ENCODE peak calls at places on chromosomes 3 and 15, in four cellular contexts. One of them, this sample, is unnamed.

GRCh38 chr3:61521229-61521628 is 40.1 kb upstream of the PTPRG start:
- DNase-seq in endothelial cell: no peak
- DNase-seq in foreskin keratinocyte: no peak
- DNase-seq in activated T-cell treated with anti-CD3 and anti-CD28 coated beads, Interleukin-2, amount 50 U/mL, for 72 hours: peak
- DNase-seq in this sample: no peak

GRCh38 chr15:43067717-43068461 is 37.9 kb downstream of the UBR1 start:
- DNase-seq in activated T-cell treated with anti-CD3 and anti-CD28 coated beads, Interleukin-2, amount 50 U/mL, for 72 hours: peak
- DNase-seq in foreskin keratinocyte: peak
- DNase-seq in endothelial cell: no peak
- DNase-seq in this sample: no peak

GRCh38 chr3:194281766-194282165 is 69.4 kb downstream of the CPN2 start:
- DNase-seq in endothelial cell: no peak
- DNase-seq in foreskin keratinocyte: no peak
- DNase-seq in activated T-cell treated with anti-CD3 and anti-CD28 coated beads, Interleukin-2, amount 50 U/mL, for 72 hours: no peak
- DNase-seq in this sample: no peak

GRCh38 chr3:179558742-179559364 is 3.9 kb upstream of the ACTL6A start:
- DNase-seq in activated T-cell treated with anti-CD3 and anti-CD28 coated beads, Interleukin-2, amount 50 U/mL, for 72 hours: peak
- DNase-seq in endothelial cell: peak
- DNase-seq in foreskin keratinocyte: peak
- DNase-seq in this sample: peak

GRCh38 chr3:32106132-32106928 is at the start of gene GPD1L:
- DNase-seq in activated T-cell treated with anti-CD3 and anti-CD28 coated beads, Interleukin-2, amount 50 U/mL, for 72 hours: peak
- DNase-seq in foreskin keratinocyte: peak
- DNase-seq in endothelial cell: peak
- DNase-seq in this sample: peak

GRCh38 chr3:7290062-7290825 is 429.3 kb downstream of the GRM7 start:
- DNase-seq in endothelial cell: no peak
- DNase-seq in foreskin keratinocyte: no peak
- DNase-seq in activated T-cell treated with anti-CD3 and anti-CD28 coated beads, Interleukin-2, amount 50 U/mL, for 72 hours: no peak
- DNase-seq in this sample: no peak

GRCh38 chr3:45606991-45607712 is 12.6 kb downstream of the LIMD1 start:
- DNase-seq in endothelial cell: no peak
- DNase-seq in activated T-cell treated with anti-CD3 and anti-CD28 coated beads, Interleukin-2, amount 50 U/mL, for 72 hours: no peak
- DNase-seq in foreskin keratinocyte: no peak
- DNase-seq in this sample: no peak

GRCh38 chr3:71585126-71585525 is 1.6 kb upstream of the FOXP1 start:
- DNase-seq in activated T-cell treated with anti-CD3 and anti-CD28 coated beads, Interleukin-2, amount 50 U/mL, for 72 hours: no peak
- DNase-seq in foreskin keratinocyte: no peak
- DNase-seq in endothelial cell: no peak
- DNase-seq in this sample: no peak

GRCh38 chr3:149245738-149246451 is 24.3 kb upstream of the CP start:
- DNase-seq in foreskin keratinocyte: peak
- DNase-seq in endothelial cell: no peak
- DNase-seq in activated T-cell treated with anti-CD3 and anti-CD28 coated beads, Interleukin-2, amount 50 U/mL, for 72 hours: no peak
- DNase-seq in this sample: no peak

GRCh38 chr15:33580526-33580925 is 269.8 kb downstream of the RYR3 start:
- DNase-seq in activated T-cell treated with anti-CD3 and anti-CD28 coated beads, Interleukin-2, amount 50 U/mL, for 72 hours: no peak
- DNase-seq in foreskin keratinocyte: peak
- DNase-seq in endothelial cell: no peak
- DNase-seq in this sample: no peak

GRCh38 chr15:67762610-67763368 is 62.5 kb upstream of the SKOR1 start:
- DNase-seq in activated T-cell treated with anti-CD3 and anti-CD28 coated beads, Interleukin-2, amount 50 U/mL, for 72 hours: peak
- DNase-seq in endothelial cell: no peak
- DNase-seq in foreskin keratinocyte: no peak
- DNase-seq in this sample: no peak

GRCh38 chr15:87816016-87816415 is 440.5 kb downstream of the NTRK3 start:
- DNase-seq in foreskin keratinocyte: no peak
- DNase-seq in activated T-cell treated with anti-CD3 and anti-CD28 coated beads, Interleukin-2, amount 50 U/mL, for 72 hours: no peak
- DNase-seq in endothelial cell: no peak
- DNase-seq in this sample: no peak

GRCh38 chr3:47041114-47041513 is 61.6 kb downstream of the NBEAL2 start:
- DNase-seq in activated T-cell treated with anti-CD3 and anti-CD28 coated beads, Interleukin-2, amount 50 U/mL, for 72 hours: no peak
- DNase-seq in endothelial cell: no peak
- DNase-seq in foreskin keratinocyte: no peak
- DNase-seq in this sample: no peak

GRCh38 chr3:188553569-188553968 is 399.6 kb downstream of the LPP start:
- DNase-seq in endothelial cell: no peak
- DNase-seq in foreskin keratinocyte: no peak
- DNase-seq in activated T-cell treated with anti-CD3 and anti-CD28 coated beads, Interleukin-2, amount 50 U/mL, for 72 hours: peak
- DNase-seq in this sample: no peak

GRCh38 chr15:50355980-50356379 is 982 bp upstream of the GABPB1 start:
- DNase-seq in foreskin keratinocyte: no peak
- DNase-seq in activated T-cell treated with anti-CD3 and anti-CD28 coated beads, Interleukin-2, amount 50 U/mL, for 72 hours: no peak
- DNase-seq in endothelial cell: no peak
- DNase-seq in this sample: no peak

GRCh38 chr15:49987198-49987785 is 131.7 kb downstream of the ATP8B4 start:
- DNase-seq in endothelial cell: no peak
- DNase-seq in activated T-cell treated with anti-CD3 and anti-CD28 coated beads, Interleukin-2, amount 50 U/mL, for 72 hours: no peak
- DNase-seq in foreskin keratinocyte: no peak
- DNase-seq in this sample: no peak

GRCh38 chr3:40780341-40780800 is 255.6 kb downstream of the ZNF621 start:
- DNase-seq in activated T-cell treated with anti-CD3 and anti-CD28 coated beads, Interleukin-2, amount 50 U/mL, for 72 hours: no peak
- DNase-seq in foreskin keratinocyte: peak
- DNase-seq in endothelial cell: peak
- DNase-seq in this sample: no peak

GRCh38 chr15:86229306-86229705 is 149.6 kb downstream of the AGBL1 start:
- DNase-seq in foreskin keratinocyte: no peak
- DNase-seq in activated T-cell treated with anti-CD3 and anti-CD28 coated beads, Interleukin-2, amount 50 U/mL, for 72 hours: no peak
- DNase-seq in endothelial cell: no peak
- DNase-seq in this sample: no peak

GRCh38 chr3:107767897-107768605 is 245.3 kb downstream of the BBX start:
- DNase-seq in foreskin keratinocyte: no peak
- DNase-seq in activated T-cell treated with anti-CD3 and anti-CD28 coated beads, Interleukin-2, amount 50 U/mL, for 72 hours: no peak
- DNase-seq in endothelial cell: no peak
- DNase-seq in this sample: no peak

GRCh38 chr3:16512435-16513140 is 911 bp downstream of the RFTN1 start:
- DNase-seq in foreskin keratinocyte: peak
- DNase-seq in activated T-cell treated with anti-CD3 and anti-CD28 coated beads, Interleukin-2, amount 50 U/mL, for 72 hours: peak
- DNase-seq in endothelial cell: peak
- DNase-seq in this sample: peak

GRCh38 chr3:27485853-27486252 is 1.7 kb upstream of the SLC4A7 start:
- DNase-seq in foreskin keratinocyte: peak
- DNase-seq in activated T-cell treated with anti-CD3 and anti-CD28 coated beads, Interleukin-2, amount 50 U/mL, for 72 hours: no peak
- DNase-seq in endothelial cell: no peak
- DNase-seq in this sample: no peak

GRCh38 chr3:65354880-65355279 is 667.1 kb upstream of the ADAMTS9 start:
- DNase-seq in activated T-cell treated with anti-CD3 and anti-CD28 coated beads, Interleukin-2, amount 50 U/mL, for 72 hours: no peak
- DNase-seq in endothelial cell: no peak
- DNase-seq in foreskin keratinocyte: no peak
- DNase-seq in this sample: no peak

GRCh38 chr3:128390867-128391266 is 75.8 kb downstream of the DNAJB8 start:
- DNase-seq in endothelial cell: no peak
- DNase-seq in foreskin keratinocyte: no peak
- DNase-seq in activated T-cell treated with anti-CD3 and anti-CD28 coated beads, Interleukin-2, amount 50 U/mL, for 72 hours: no peak
- DNase-seq in this sample: no peak

GRCh38 chr3:127959873-127960272 is 44.8 kb downstream of the KBTBD12 start:
- DNase-seq in activated T-cell treated with anti-CD3 and anti-CD28 coated beads, Interleukin-2, amount 50 U/mL, for 72 hours: no peak
- DNase-seq in endothelial cell: peak
- DNase-seq in foreskin keratinocyte: peak
- DNase-seq in this sample: no peak